ENCODE peak calls at places on chromosomes 7 and 10, in eight cellular contexts. Q is brain microvascular endothelial cell, K is neural progenitor cell, W is NB4, P is breast epithelium, I is mesendoderm, B is H7, X is AG10803. U is an unnamed sample.

GRCh38 chr10:97549587-97550322 is 22.8 kb upstream of the ANKRD2 start:
- DNase-seq in I (peak; percentile 49), B (peak; percentile 77), X (no peak), Q (no peak), P (peak; percentile 91), K (peak; percentile 69), W (no peak), U (peak; percentile 57)

GRCh38 chr7:122460936-122461335 is 156.4 kb upstream of the FEZF1 start:
- DNase-seq in B (no peak), K (no peak), Q (no peak), W (no peak), P (no peak), I (no peak), X (no peak), U (no peak)

GRCh38 chr10:103144086-103144485 is 49.0 kb downstream of the NT5C2 start:
- DNase-seq in I (no peak), K (no peak), P (no peak), Q (no peak), B (no peak), W (no peak), X (no peak), U (no peak)

GRCh38 chr7:115479448-115479847 is 551.1 kb downstream of the TFEC start:
- DNase-seq in Q (no peak), X (no peak), B (no peak), I (no peak), K (no peak), P (no peak), W (no peak), U (no peak)

GRCh38 chr10:14451341-14451740 is 120.6 kb upstream of the FRMD4A start:
- DNase-seq in Q (peak; percentile 46), P (no peak), I (no peak), K (no peak), B (no peak), W (no peak), X (no peak), U (no peak)

GRCh38 chr7:47670738-47671137 is 88.8 kb upstream of the TNS3 start:
- DNase-seq in Q (no peak), W (no peak), B (no peak), P (no peak), X (no peak), K (no peak), I (no peak), U (no peak)

GRCh38 chr10:58052772-58053171 is 214.9 kb downstream of the IPMK start:
- DNase-seq in Q (no peak), W (no peak), P (no peak), X (no peak), I (no peak), K (no peak), B (no peak), U (no peak)

GRCh38 chr7:2715341-2716231 is 27.6 kb downstream of the AMZ1 start:
- DNase-seq in X (no peak), K (no peak), W (peak; percentile 77), I (no peak), P (no peak), Q (peak; percentile 30), B (no peak), U (no peak)

GRCh38 chr7:138610671-138611170 is 90.4 kb downstream of the SVOPL start:
- DNase-seq in K (no peak), Q (no peak), P (no peak), B (no peak), I (no peak), W (no peak), X (no peak), U (no peak)

GRCh38 chr7:27162930-27163775 is 2.2 kb downstream of the HOXA9 start:
- DNase-seq in K (no peak), W (no peak), Q (no peak), P (no peak), I (no peak), B (no peak), X (no peak), U (no peak)

GRCh38 chr7:17523813-17524741 is 225.6 kb downstream of the AHR start:
- DNase-seq in K (no peak), I (no peak), B (no peak), X (peak; percentile 78), P (peak; percentile 79), Q (peak; percentile 68), W (peak; percentile 18), U (peak; percentile 74)

GRCh38 chr7:28855538-28856217 is 102.5 kb downstream of the TRIL start:
- DNase-seq in W (no peak), B (no peak), I (peak; percentile 63), K (no peak), X (peak; percentile 90), P (no peak), Q (peak; percentile 96), U (no peak)

GRCh38 chr7:68642727-68643126 is 955.5 kb upstream of the AUTS2 start:
- DNase-seq in K (no peak), P (no peak), Q (no peak), I (no peak), W (no peak), X (no peak), B (no peak), U (no peak)

GRCh38 chr10:126917375-126917774 is 12.1 kb downstream of the DOCK1 start:
- DNase-seq in X (no peak), B (no peak), Q (no peak), K (no peak), P (no peak), W (no peak), I (no peak), U (no peak)

GRCh38 chr7:151138541-151138910 is 29.0 kb downstream of the GBX1 start:
- DNase-seq in Q (no peak), W (no peak), X (no peak), I (peak; percentile 61), P (no peak), B (peak; percentile 93), K (peak; percentile 79), U (no peak)

GRCh38 chr7:131370523-131370968 is 42.9 kb downstream of the MKLN1 start:
- DNase-seq in W (peak; percentile 48), X (peak; percentile 74), K (peak; percentile 21), B (no peak), Q (peak; percentile 26), P (no peak), I (peak; percentile 99), U (no peak)

GRCh38 chr10:125768217-125768616 is 7.4 kb downstream of the MMP21 start:
- DNase-seq in X (peak; percentile 40), B (no peak), W (no peak), K (peak; percentile 35), P (no peak), I (peak; percentile 14), Q (no peak), U (no peak)

GRCh38 chr10:132939957-132940790 is 2.2 kb downstream of the CFAP46 start:
- DNase-seq in W (peak; percentile 72), I (peak; percentile 67), Q (peak; percentile 18), P (no peak), K (peak; percentile 73), B (peak; percentile 92), X (peak; percentile 55), U (no peak)

GRCh38 chr10:69048103-69048502 is 39.8 kb upstream of the SRGN start:
- DNase-seq in P (no peak), I (no peak), B (no peak), K (no peak), W (peak; percentile 97), X (peak; percentile 55), Q (peak; percentile 39), U (no peak)

GRCh38 chr7:155283565-155284194 is 14.0 kb upstream of the INSIG1 start:
- DNase-seq in W (peak; percentile 39), X (no peak), Q (no peak), K (no peak), P (no peak), I (no peak), B (no peak), U (no peak)

GRCh38 chr10:63542835-63543575 is 21.8 kb downstream of the REEP3 start:
- DNase-seq in K (no peak), W (no peak), I (no peak), Q (no peak), B (no peak), P (no peak), X (peak; percentile 68), U (no peak)
- H3K4me3 ChIP-seq in K (no peak overlapping the region), W (no peak overlapping the region), I (no peak overlapping the region), Q (no peak overlapping the region), B (no peak overlapping the region), P (no peak overlapping the region), X (no peak overlapping the region), U (no peak overlapping the region)

GRCh38 chr7:100785878-100786277 is 41.4 kb downstream of the EPHB4 start:
- DNase-seq in P (no peak), W (no peak), B (peak; percentile 69), K (peak; percentile 40), X (no peak), I (peak; percentile 43), Q (no peak), U (no peak)
- H3K4me3 ChIP-seq in P (no peak overlapping the region), W (no peak overlapping the region), B (no peak overlapping the region), K (no peak overlapping the region), X (no peak overlapping the region), I (no peak overlapping the region), Q (no peak overlapping the region), U (no peak overlapping the region)

DNA sequence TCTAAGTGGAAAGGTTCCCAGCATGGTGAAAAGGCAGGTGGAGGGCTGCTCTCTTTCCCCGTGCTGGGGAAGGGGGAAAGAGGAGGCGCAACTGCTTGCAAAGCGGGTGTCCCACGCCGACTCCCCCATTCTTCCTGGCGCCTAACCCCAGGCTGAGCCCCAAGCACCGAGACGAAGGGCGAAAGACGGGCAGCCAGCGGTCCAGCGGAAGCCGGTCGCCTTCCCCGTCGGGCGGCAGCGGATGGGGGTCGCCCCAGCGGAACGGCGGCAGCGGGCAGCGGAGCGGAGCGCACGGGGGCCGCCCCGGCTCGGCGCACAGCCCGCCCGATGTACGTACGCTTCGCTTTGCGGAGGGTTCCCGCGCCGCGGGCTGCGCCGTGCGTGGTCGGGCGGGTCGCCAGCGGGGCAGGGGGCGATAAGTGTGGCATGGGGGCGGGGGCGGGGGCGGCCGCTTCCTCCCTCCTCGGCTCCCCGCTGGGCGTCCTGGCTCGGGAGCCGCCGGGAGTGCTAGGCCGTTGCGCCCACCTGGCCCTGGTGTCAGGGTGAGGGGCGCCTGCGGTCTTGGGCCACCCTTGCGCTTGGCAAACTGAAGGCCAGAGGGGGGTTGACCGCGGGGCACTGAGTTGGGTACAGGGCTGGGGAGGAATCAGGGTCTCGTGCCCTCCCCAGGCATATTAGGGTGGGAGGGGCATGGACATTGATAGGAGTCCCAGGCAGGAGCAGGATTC is 35.2 kb upstream of the HSPB1 start:
- DNase-seq in W (no peak), X (no peak), B (peak; percentile 74), K (peak; percentile 74), P (no peak), Q (no peak), I (no peak), U (no peak)
- H3K4me3 ChIP-seq in W (no peak overlapping the region), X (no peak overlapping the region), B (peak overlapping the region; percentile 56), K (peak overlapping the region; percentile 42), P (peak overlapping the region; percentile 37), Q (no peak overlapping the region), I (peak overlapping the region; percentile 22), U (peak overlapping the region; percentile 25)

GRCh38 chr7:129187681-129188371 is 607 bp upstream of the SMO start:
- DNase-seq in W (no peak), I (no peak), X (no peak), B (peak; percentile 13), Q (no peak), P (no peak), K (no peak), U (no peak)
- H3K4me3 ChIP-seq in W (no peak overlapping the region), I (peak overlapping the region; percentile 43), X (peak overlapping the region; percentile 61), B (peak overlapping the region; percentile 84), Q (peak overlapping the region; percentile 67), P (peak overlapping the region; percentile 91), K (peak overlapping the region; percentile 98), U (peak overlapping the region; percentile 63)

GRCh38 chr10:3741688-3742461 is 43.1 kb downstream of the KLF6 start:
- DNase-seq in P (no peak), X (peak; percentile 91), I (no peak), W (no peak), B (no peak), Q (no peak), K (no peak), U (no peak)
- H3K4me3 ChIP-seq in P (no peak overlapping the region), X (peak overlapping the region; percentile 15), I (no peak overlapping the region), W (no peak overlapping the region), B (no peak overlapping the region), Q (no peak overlapping the region), K (no peak overlapping the region), U (no peak overlapping the region)

GRCh38 chr7:113076703-113077102 is 9.9 kb downstream of the GPR85 start:
- DNase-seq in Q (no peak), K (no peak), B (no peak), I (peak; percentile 19), W (no peak), X (no peak), P (no peak), U (no peak)
- H3K4me3 ChIP-seq in Q (no peak overlapping the region), K (no peak overlapping the region), B (no peak overlapping the region), I (no peak overlapping the region), W (no peak overlapping the region), X (no peak overlapping the region), P (no peak overlapping the region), U (no peak overlapping the region)